ENCODE peak calls at places on chromosomes 16 and 17, in nine cellular contexts. One of them, this sample, is unnamed.

GRCh38 chr16:53922805-53923645 is 219.1 kb downstream of the FTO start:
- DNase-seq in stimulated activated CD4-positive, alpha-beta T cell treated with anti-CD3 and anti-CD28 coated beads, Interleukin-4, amount 100 ng/mL, for 4 hours: no peak
- DNase-seq in Ammon's horn: no peak
- DNase-seq in NCI-H1694 treated with DMSO at 0.1 percent for 48 hours: peak
- DNase-seq in stimulated activated CD8-positive, alpha-beta memory T cell treated with anti-CD3 and anti-CD28 coated beads, Interleukin-7, amount 100 ng/mL, for 1 hour: no peak
- DNase-seq in GM06990: no peak
- DNase-seq in SHP77: peak
- DNase-seq in activated naive CD8-positive, alpha-beta T cell treated with anti-CD3 and anti-CD28 coated beads, Interleukin-2, amount 50 U/mL, for 16 hours: no peak
- DNase-seq in left ventricle myocardium superior: no peak
- DNase-seq in this sample: no peak

GRCh38 chr17:83067718-83068261 is 11.6 kb upstream of the METRNL start:
- DNase-seq in left ventricle myocardium superior: peak
- DNase-seq in Ammon's horn: no peak
- DNase-seq in activated naive CD8-positive, alpha-beta T cell treated with anti-CD3 and anti-CD28 coated beads, Interleukin-2, amount 50 U/mL, for 16 hours: no peak
- DNase-seq in SHP77: no peak
- DNase-seq in NCI-H1694 treated with DMSO at 0.1 percent for 48 hours: no peak
- DNase-seq in stimulated activated CD4-positive, alpha-beta T cell treated with anti-CD3 and anti-CD28 coated beads, Interleukin-4, amount 100 ng/mL, for 4 hours: no peak
- DNase-seq in stimulated activated CD8-positive, alpha-beta memory T cell treated with anti-CD3 and anti-CD28 coated beads, Interleukin-7, amount 100 ng/mL, for 1 hour: no peak
- DNase-seq in GM06990: no peak
- DNase-seq in this sample: no peak

GRCh38 chr16:67277999-67278772 is 1.1 kb upstream of the PLEKHG4 start:
- DNase-seq in GM06990: no peak
- DNase-seq in SHP77: no peak
- DNase-seq in NCI-H1694 treated with DMSO at 0.1 percent for 48 hours: no peak
- DNase-seq in stimulated activated CD4-positive, alpha-beta T cell treated with anti-CD3 and anti-CD28 coated beads, Interleukin-4, amount 100 ng/mL, for 4 hours: no peak
- DNase-seq in activated naive CD8-positive, alpha-beta T cell treated with anti-CD3 and anti-CD28 coated beads, Interleukin-2, amount 50 U/mL, for 16 hours: no peak
- DNase-seq in stimulated activated CD8-positive, alpha-beta memory T cell treated with anti-CD3 and anti-CD28 coated beads, Interleukin-7, amount 100 ng/mL, for 1 hour: no peak
- DNase-seq in left ventricle myocardium superior: no peak
- DNase-seq in Ammon's horn: no peak
- DNase-seq in this sample: no peak

GRCh38 chr17:59193463-59193862 is 16.4 kb upstream of the SMG8 start:
- DNase-seq in NCI-H1694 treated with DMSO at 0.1 percent for 48 hours: no peak
- DNase-seq in SHP77: no peak
- DNase-seq in left ventricle myocardium superior: no peak
- DNase-seq in activated naive CD8-positive, alpha-beta T cell treated with anti-CD3 and anti-CD28 coated beads, Interleukin-2, amount 50 U/mL, for 16 hours: no peak
- DNase-seq in GM06990: no peak
- DNase-seq in Ammon's horn: no peak
- DNase-seq in stimulated activated CD8-positive, alpha-beta memory T cell treated with anti-CD3 and anti-CD28 coated beads, Interleukin-7, amount 100 ng/mL, for 1 hour: no peak
- DNase-seq in stimulated activated CD4-positive, alpha-beta T cell treated with anti-CD3 and anti-CD28 coated beads, Interleukin-4, amount 100 ng/mL, for 4 hours: no peak
- DNase-seq in this sample: no peak

GRCh38 chr16:66976746-66977145 is 11.6 kb upstream of the CES4A start:
- DNase-seq in SHP77: no peak
- DNase-seq in activated naive CD8-positive, alpha-beta T cell treated with anti-CD3 and anti-CD28 coated beads, Interleukin-2, amount 50 U/mL, for 16 hours: no peak
- DNase-seq in Ammon's horn: no peak
- DNase-seq in stimulated activated CD8-positive, alpha-beta memory T cell treated with anti-CD3 and anti-CD28 coated beads, Interleukin-7, amount 100 ng/mL, for 1 hour: no peak
- DNase-seq in GM06990: no peak
- DNase-seq in left ventricle myocardium superior: no peak
- DNase-seq in stimulated activated CD4-positive, alpha-beta T cell treated with anti-CD3 and anti-CD28 coated beads, Interleukin-4, amount 100 ng/mL, for 4 hours: no peak
- DNase-seq in NCI-H1694 treated with DMSO at 0.1 percent for 48 hours: no peak
- DNase-seq in this sample: no peak

GRCh38 chr17:45227631-45228120 is 6.0 kb downstream of the FMNL1 start:
- DNase-seq in Ammon's horn: no peak
- DNase-seq in left ventricle myocardium superior: no peak
- DNase-seq in GM06990: no peak
- DNase-seq in SHP77: no peak
- DNase-seq in activated naive CD8-positive, alpha-beta T cell treated with anti-CD3 and anti-CD28 coated beads, Interleukin-2, amount 50 U/mL, for 16 hours: no peak
- DNase-seq in stimulated activated CD8-positive, alpha-beta memory T cell treated with anti-CD3 and anti-CD28 coated beads, Interleukin-7, amount 100 ng/mL, for 1 hour: no peak
- DNase-seq in NCI-H1694 treated with DMSO at 0.1 percent for 48 hours: no peak
- DNase-seq in stimulated activated CD4-positive, alpha-beta T cell treated with anti-CD3 and anti-CD28 coated beads, Interleukin-4, amount 100 ng/mL, for 4 hours: peak
- DNase-seq in this sample: peak

GRCh38 chr17:74840989-74841666 is 18.6 kb downstream of the GRIN2C start:
- DNase-seq in SHP77: no peak
- DNase-seq in Ammon's horn: peak
- DNase-seq in GM06990: no peak
- DNase-seq in left ventricle myocardium superior: peak
- DNase-seq in activated naive CD8-positive, alpha-beta T cell treated with anti-CD3 and anti-CD28 coated beads, Interleukin-2, amount 50 U/mL, for 16 hours: no peak
- DNase-seq in NCI-H1694 treated with DMSO at 0.1 percent for 48 hours: peak
- DNase-seq in stimulated activated CD4-positive, alpha-beta T cell treated with anti-CD3 and anti-CD28 coated beads, Interleukin-4, amount 100 ng/mL, for 4 hours: no peak
- DNase-seq in stimulated activated CD8-positive, alpha-beta memory T cell treated with anti-CD3 and anti-CD28 coated beads, Interleukin-7, amount 100 ng/mL, for 1 hour: no peak
- DNase-seq in this sample: no peak

GRCh38 chr17:79052131-79052530 is 22.5 kb upstream of the ENGASE start:
- DNase-seq in Ammon's horn: no peak
- DNase-seq in left ventricle myocardium superior: no peak
- DNase-seq in stimulated activated CD4-positive, alpha-beta T cell treated with anti-CD3 and anti-CD28 coated beads, Interleukin-4, amount 100 ng/mL, for 4 hours: no peak
- DNase-seq in GM06990: no peak
- DNase-seq in activated naive CD8-positive, alpha-beta T cell treated with anti-CD3 and anti-CD28 coated beads, Interleukin-2, amount 50 U/mL, for 16 hours: no peak
- DNase-seq in SHP77: no peak
- DNase-seq in stimulated activated CD8-positive, alpha-beta memory T cell treated with anti-CD3 and anti-CD28 coated beads, Interleukin-7, amount 100 ng/mL, for 1 hour: no peak
- DNase-seq in NCI-H1694 treated with DMSO at 0.1 percent for 48 hours: no peak
- DNase-seq in this sample: no peak

GRCh38 chr17:82300707-82301270 is 16.6 kb downstream of the CD7 start:
- DNase-seq in GM06990: peak
- DNase-seq in NCI-H1694 treated with DMSO at 0.1 percent for 48 hours: peak
- DNase-seq in SHP77: peak
- DNase-seq in Ammon's horn: no peak
- DNase-seq in left ventricle myocardium superior: peak
- DNase-seq in stimulated activated CD4-positive, alpha-beta T cell treated with anti-CD3 and anti-CD28 coated beads, Interleukin-4, amount 100 ng/mL, for 4 hours: peak
- DNase-seq in stimulated activated CD8-positive, alpha-beta memory T cell treated with anti-CD3 and anti-CD28 coated beads, Interleukin-7, amount 100 ng/mL, for 1 hour: no peak
- DNase-seq in activated naive CD8-positive, alpha-beta T cell treated with anti-CD3 and anti-CD28 coated beads, Interleukin-2, amount 50 U/mL, for 16 hours: no peak
- DNase-seq in this sample: peak

GRCh38 chr17:278055-279028 is 74.3 kb downstream of the RPH3AL start:
- DNase-seq in left ventricle myocardium superior: no peak
- DNase-seq in stimulated activated CD4-positive, alpha-beta T cell treated with anti-CD3 and anti-CD28 coated beads, Interleukin-4, amount 100 ng/mL, for 4 hours: no peak
- DNase-seq in SHP77: no peak
- DNase-seq in NCI-H1694 treated with DMSO at 0.1 percent for 48 hours: no peak
- DNase-seq in GM06990: no peak
- DNase-seq in stimulated activated CD8-positive, alpha-beta memory T cell treated with anti-CD3 and anti-CD28 coated beads, Interleukin-7, amount 100 ng/mL, for 1 hour: no peak
- DNase-seq in Ammon's horn: no peak
- DNase-seq in activated naive CD8-positive, alpha-beta T cell treated with anti-CD3 and anti-CD28 coated beads, Interleukin-2, amount 50 U/mL, for 16 hours: no peak
- DNase-seq in this sample: no peak

GRCh38 chr17:16272111-16272510 is 55.1 kb downstream of the PIGL start:
- DNase-seq in GM06990: no peak
- DNase-seq in NCI-H1694 treated with DMSO at 0.1 percent for 48 hours: no peak
- DNase-seq in stimulated activated CD4-positive, alpha-beta T cell treated with anti-CD3 and anti-CD28 coated beads, Interleukin-4, amount 100 ng/mL, for 4 hours: no peak
- DNase-seq in Ammon's horn: no peak
- DNase-seq in left ventricle myocardium superior: no peak
- DNase-seq in activated naive CD8-positive, alpha-beta T cell treated with anti-CD3 and anti-CD28 coated beads, Interleukin-2, amount 50 U/mL, for 16 hours: no peak
- DNase-seq in stimulated activated CD8-positive, alpha-beta memory T cell treated with anti-CD3 and anti-CD28 coated beads, Interleukin-7, amount 100 ng/mL, for 1 hour: no peak
- DNase-seq in SHP77: no peak
- DNase-seq in this sample: no peak